ENCODE peak calls at places on chromosomes 12 and 14, in eight cellular contexts. I is tibial artery, A is foreskin fibroblast, L is psoas muscle, W is uterus, U is hepatocyte, Y is cardiac muscle cell, R is HCT116. T is an unnamed sample.

GRCh38 chr14:50210074-50210473 is 21.3 kb downstream of the SOS2 start:
- DNase-seq in Y (no peak), I (no peak), R (no peak), W (no peak), U (no peak), L (no peak), A (no peak), T (no peak)

GRCh38 chr12:49867580-49868341 is 24.9 kb upstream of the BCDIN3D start:
- DNase-seq in U (peak; percentile 35), W (no peak), R (no peak), Y (peak; percentile 57), A (no peak), I (no peak), L (no peak), T (no peak)

GRCh38 chr14:64388533-64389243 is 535 bp downstream of the MTHFD1 start:
- DNase-seq in L (no peak), R (no peak), U (peak; percentile 44), Y (peak; percentile 36), A (peak; percentile 16), W (peak; percentile 42), I (peak; percentile 47), T (peak; percentile 22)

GRCh38 chr12:68827895-68828294 is 19.9 kb downstream of the MDM2 start:
- DNase-seq in L (no peak), A (no peak), I (no peak), U (no peak), W (no peak), R (no peak), Y (no peak), T (no peak)

GRCh38 chr14:99928963-99929362 is 135.8 kb downstream of the EML1 start:
- DNase-seq in Y (peak; percentile 39), I (no peak), U (no peak), R (no peak), W (no peak), A (no peak), L (no peak), T (peak; percentile 23)

GRCh38 chr14:99884834-99885648 is 91.8 kb downstream of the EML1 start:
- DNase-seq in U (peak; percentile 81), R (peak; percentile 40), A (peak; percentile 47), W (peak; percentile 40), Y (peak; percentile 80), L (no peak), I (no peak), T (peak; percentile 76)

GRCh38 chr12:42590324-42590934 is 883 bp upstream of the PRICKLE1 start:
- DNase-seq in I (peak; percentile 28), U (peak; percentile 30), L (peak; percentile 62), A (no peak), R (no peak), W (peak; percentile 43), Y (peak; percentile 37), T (no peak)

GRCh38 chr12:6452245-6452731 is 446 bp downstream of the TAPBPL start:
- DNase-seq in Y (no peak), A (no peak), L (no peak), I (no peak), R (no peak), W (peak; percentile 48), U (peak; percentile 35), T (no peak)

GRCh38 chr12:24822121-24822899 is 126.6 kb downstream of the BCAT1 start:
- DNase-seq in R (no peak), I (no peak), Y (peak; percentile 88), L (no peak), A (peak; percentile 47), U (no peak), W (no peak), T (peak; percentile 92)

GRCh38 chr12:131827961-131828534 is at the start of gene MMP17:
- DNase-seq in A (peak; percentile 64), I (no peak), W (no peak), R (no peak), L (peak; percentile 79), Y (peak; percentile 72), U (peak; percentile 81), T (peak; percentile 41)

GRCh38 chr12:98592825-98593322 is 612 bp upstream of the SLC25A3 start:
- DNase-seq in Y (no peak), L (no peak), W (no peak), A (no peak), I (no peak), R (no peak), U (peak; percentile 32), T (peak; percentile 30)

GRCh38 chr14:69132513-69133181 is 20.3 kb downstream of the DCAF5 start:
- DNase-seq in A (no peak), Y (peak; percentile 10), R (no peak), U (no peak), L (no peak), W (no peak), I (no peak), T (no peak)

GRCh38 chr12:51364026-51364425 is 17.5 kb upstream of the CELA1 start:
- DNase-seq in R (no peak), U (no peak), I (no peak), A (no peak), L (no peak), W (no peak), Y (no peak), T (no peak)

GRCh38 chr12:29662737-29663323 is 120.9 kb downstream of the TMTC1 start:
- DNase-seq in A (no peak), W (no peak), L (no peak), U (no peak), Y (no peak), R (no peak), I (no peak), T (no peak)

GRCh38 chr12:32273712-32274111 is 125.6 kb upstream of the FGD4 start:
- DNase-seq in I (no peak), L (no peak), A (no peak), R (no peak), U (peak; percentile 55), Y (no peak), W (no peak), T (no peak)

GRCh38 chr14:101586531-101587402 is 25.5 kb downstream of the DIO3 start:
- DNase-seq in L (no peak), U (no peak), I (no peak), R (no peak), Y (no peak), A (no peak), W (no peak), T (no peak)

GRCh38 chr14:106185837-106186233 is 659.5 kb downstream of the TMEM121 start:
- DNase-seq in W (no peak), Y (no peak), A (no peak), R (no peak), L (no peak), U (no peak), I (no peak), T (no peak)
- TF ChIP-seq CTCF in W (no peak), Y (no peak), A (no peak), R (peak; percentile 15), L (no peak), U (no peak), I (no peak), T (no peak)

DNA sequence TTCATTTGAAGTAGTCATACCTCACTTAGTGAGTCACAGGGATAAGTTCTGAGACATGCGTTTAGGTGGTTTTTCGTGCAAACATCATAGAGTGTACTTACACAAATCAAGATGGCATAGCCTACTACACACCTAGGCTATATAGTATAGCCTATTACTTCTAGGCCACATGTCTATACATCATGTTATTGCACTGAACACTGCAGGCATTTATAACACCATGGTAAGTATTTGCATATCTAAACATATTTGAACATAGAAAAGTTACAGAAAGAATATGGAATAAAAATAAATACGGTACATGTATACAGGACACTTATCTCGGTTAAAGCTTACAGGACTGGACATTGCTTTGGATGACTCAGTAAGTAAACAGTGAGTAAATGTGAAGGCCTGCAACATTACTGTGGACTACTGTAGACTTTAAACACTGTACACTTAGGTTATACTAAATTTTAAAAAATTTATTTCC is 670.6 kb downstream of the SLC16A7 start:
- DNase-seq in A (peak; percentile 55), R (peak; percentile 6), L (no peak), I (no peak), W (no peak), U (peak; percentile 47), Y (peak; percentile 56), T (peak; percentile 64)
- H3K4me3 ChIP-seq in A (no peak overlapping the region), R (no peak overlapping the region), L (no peak overlapping the region), I (no peak overlapping the region), W (no peak overlapping the region), U (no peak overlapping the region), Y (no peak overlapping the region), T (no peak overlapping the region)

DNA sequence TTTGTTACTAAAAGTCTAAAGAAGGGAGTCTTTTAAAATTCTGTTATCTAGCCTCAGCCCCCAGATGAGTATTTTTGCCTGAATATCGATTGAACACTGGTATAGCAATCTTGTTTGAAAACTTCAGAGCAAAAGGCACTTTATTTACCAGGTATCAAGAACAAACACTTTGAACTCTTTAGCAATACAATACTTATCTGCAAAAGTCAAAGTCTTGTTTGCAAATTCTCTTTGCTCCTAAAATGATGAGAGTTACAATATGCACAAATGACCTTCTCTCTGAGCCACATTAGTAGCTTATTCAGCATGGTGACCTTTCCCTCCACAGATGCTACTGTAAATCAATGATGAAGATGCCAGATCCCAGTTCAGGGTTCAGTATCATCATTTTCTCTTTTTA is 752.6 kb upstream of the MGAT4C start:
- DNase-seq in R (no peak), I (no peak), W (no peak), L (no peak), U (no peak), A (no peak), Y (no peak), T (no peak)
- TF ChIP-seq CTCF in R (no peak), I (no peak), W (no peak), L (no peak), U (no peak), A (no peak), Y (no peak), T (no peak)

GRCh38 chr14:88323520-88324199 is 591 bp upstream of the KCNK10 start:
- DNase-seq in Y (peak; percentile 31), R (no peak), A (no peak), L (no peak), U (peak; percentile 51), I (no peak), W (no peak), T (peak; percentile 4)

GRCh38 chr14:88321692-88322504 is 1.2 kb downstream of the KCNK10 start:
- DNase-seq in L (no peak), Y (no peak), U (no peak), W (no peak), I (no peak), R (no peak), A (no peak), T (no peak)

GRCh38 chr14:88325883-88326282 is 2.8 kb upstream of the KCNK10 start:
- DNase-seq in I (no peak), R (no peak), L (no peak), W (no peak), U (no peak), A (no peak), Y (no peak), T (no peak)

GRCh38 chr14:88322505-88323085 is 474 bp downstream of the KCNK10 start:
- DNase-seq in Y (no peak), A (no peak), I (no peak), U (no peak), W (no peak), R (no peak), L (no peak), T (no peak)

GRCh38 chr14:88323086-88323519 is at the start of gene KCNK10:
- DNase-seq in I (no peak), W (no peak), R (no peak), A (no peak), U (no peak), Y (peak; percentile 6), L (no peak), T (no peak)
- H3K4me3 ChIP-seq in I (peak within 1 kb of the TSS; percentile 12), W (no peak within 1 kb of the TSS), R (no peak within 1 kb of the TSS), A (peak within 1 kb of the TSS; percentile 19), U (peak within 1 kb of the TSS; percentile 29), Y (peak within 1 kb of the TSS; percentile 41), L (peak within 1 kb of the TSS; percentile 44), T (no peak within 1 kb of the TSS)

GRCh38 chr12:113464852-113465719 is 6.6 kb downstream of the LHX5 start:
- DNase-seq in U (no peak), A (no peak), R (no peak), Y (no peak), L (no peak), W (no peak), I (no peak), T (no peak)
- TF ChIP-seq CTCF in U (no peak), A (no peak), R (no peak), Y (no peak), L (no peak), W (no peak), I (no peak), T (no peak)